ENCODE peak calls at places on chromosomes 13 and 19, in seven cellular contexts. J, K, Y, H, U, F and M are unnamed samples.

GRCh38 chr19:17289489-17289888 is 7.8 kb downstream of the ANKLE1 start:
- DNase-seq in U (peak), J (peak), K (peak), F (no peak), H (peak), Y (peak), M (peak)

GRCh38 chr13:32309812-32310706 is 5.1 kb downstream of the ZAR1L start:
- DNase-seq in F (no peak), H (no peak), Y (no peak), J (peak), K (peak), U (no peak), M (peak)

GRCh38 chr19:30656520-30657100 is 284.4 kb downstream of the ZNF536 start:
- DNase-seq in K (no peak), F (no peak), J (no peak), H (no peak), Y (no peak), U (no peak), M (no peak)

GRCh38 chr19:36489920-36490415 is 607 bp upstream of the ZNF566 start:
- DNase-seq in Y (no peak), J (peak), F (peak), K (no peak), H (peak), U (peak), M (peak)

GRCh38 chr13:77530870-77531269 is 4.6 kb upstream of the SCEL start:
- DNase-seq in U (no peak), J (no peak), F (no peak), H (no peak), K (no peak), Y (no peak), M (no peak)

GRCh38 chr19:54616840-54617560 is 13.3 kb upstream of the LILRB1 start:
- DNase-seq in J (no peak), H (no peak), F (no peak), Y (no peak), U (no peak), K (no peak), M (peak)

GRCh38 chr13:41696163-41697003 is 239.0 kb downstream of the RGCC start:
- DNase-seq in F (no peak), J (peak), H (no peak), K (no peak), U (no peak), Y (no peak), M (no peak)

GRCh38 chr13:67278230-67278629 is 48.1 kb upstream of the PCDH9 start:
- DNase-seq in J (no peak), Y (no peak), H (no peak), K (no peak), F (no peak), U (no peak), M (no peak)

GRCh38 chr19:48819366-48819816 is 8.6 kb upstream of the BCAT2 start:
- DNase-seq in K (no peak), F (peak), U (no peak), J (peak), H (peak), Y (peak), M (no peak)

GRCh38 chr13:20360041-20360491 is 127.9 kb upstream of the GJB6 start:
- DNase-seq in J (peak), K (no peak), H (peak), U (no peak), Y (no peak), F (no peak), M (no peak)

GRCh38 chr19:12720851-12721655 is 2.7 kb downstream of the TNPO2 start:
- DNase-seq in U (no peak), H (peak), Y (no peak), K (no peak), F (no peak), J (no peak), M (no peak)

GRCh38 chr13:30061217-30061616 is 210.8 kb upstream of the UBL3 start:
- DNase-seq in F (no peak), J (no peak), U (no peak), H (no peak), Y (no peak), K (no peak), M (no peak)

GRCh38 chr13:45396548-45397095 is 21.6 kb downstream of the SLC25A30 start:
- DNase-seq in K (no peak), F (no peak), Y (no peak), U (no peak), J (peak), H (peak), M (no peak)

GRCh38 chr13:45511310-45512147 is 46.8 kb downstream of the COG3 start:
- DNase-seq in U (no peak), J (peak), F (peak), H (peak), Y (no peak), K (peak), M (peak)

GRCh38 chr13:36736119-36736726 is 62.4 kb downstream of the SERTM1 start:
- DNase-seq in F (peak), K (no peak), H (peak), U (peak), J (peak), Y (no peak), M (no peak)

GRCh38 chr13:92640936-92641335 is 585.7 kb upstream of the GPC6 start:
- DNase-seq in Y (no peak), U (no peak), F (no peak), K (no peak), J (no peak), H (no peak), M (no peak)

GRCh38 chr13:44293908-44294735 is 79.5 kb upstream of the SERP2 start:
- DNase-seq in U (no peak), H (no peak), J (no peak), Y (no peak), K (no peak), F (no peak), M (no peak)

GRCh38 chr13:60411983-60412382 is 15.0 kb downstream of the TDRD3 start:
- DNase-seq in Y (no peak), H (no peak), U (no peak), F (no peak), K (no peak), J (no peak), M (no peak)

GRCh38 chr13:27605610-27606200 is 14.6 kb downstream of the LNX2 start:
- DNase-seq in Y (no peak), K (no peak), H (no peak), F (no peak), J (no peak), U (no peak), M (no peak)

GRCh38 chr19:53467138-53467502 is 413 bp upstream of the ZNF813 start:
- DNase-seq in F (no peak), H (peak), K (no peak), Y (no peak), U (no peak), J (no peak), M (no peak)